ENCODE peak calls at places on chromosome 20, in four cellular contexts. L is GDM1, V is activated T-cell treated with anti-CD3 and anti-CD28 coated beads for 24 hours, Q is amniotic stem cell. Y is an unnamed sample.

GRCh38 chr20:50788045-50788867 is 6.6 kb upstream of the BCAS4 start:
- DNase-seq in Q (no peak), V (no peak), L (no peak), Y (no peak)

GRCh38 chr20:37808752-37809070 is 94.2 kb upstream of the VSTM2L start:
- DNase-seq in L (no peak), Q (no peak), V (no peak), Y (no peak)

GRCh38 chr20:10247440-10247839 is 28.8 kb downstream of the SNAP25 start:
- DNase-seq in L (no peak), Q (no peak), V (no peak), Y (no peak)

GRCh38 chr20:43963872-43964791 is 49.5 kb downstream of the TOX2 start:
- DNase-seq in Q (no peak), V (no peak), L (no peak), Y (no peak)

GRCh38 chr20:40970218-40970617 is 58.4 kb upstream of the TOP1 start:
- DNase-seq in L (no peak), Q (no peak), V (no peak), Y (no peak)

GRCh38 chr20:50587291-50587961 is 77.2 kb downstream of the PTPN1 start:
- DNase-seq in Q (no peak), L (no peak), V (no peak), Y (no peak)

GRCh38 chr20:59305898-59306640 is 5.7 kb downstream of the EDN3 start:
- DNase-seq in L (no peak), V (no peak), Q (no peak), Y (no peak)

GRCh38 chr20:23082846-23083552 is 3.1 kb downstream of the CD93 start:
- DNase-seq in L (no peak), Q (no peak), V (no peak), Y (no peak)

GRCh38 chr20:2750343-2751251 is 49.8 kb downstream of the CPXM1 start:
- DNase-seq in L (no peak), Q (no peak), V (no peak), Y (no peak)

GRCh38 chr20:325043-325888 is at the start of gene SOX12:
- DNase-seq in L (peak), V (peak), Q (peak), Y (peak)

GRCh38 chr20:35269055-35269781 is 8.7 kb downstream of the MMP24OS start:
- DNase-seq in Q (no peak), V (no peak), L (peak), Y (no peak)

GRCh38 chr20:38073307-38074010 is 39.9 kb downstream of the RPRD1B start:
- DNase-seq in Q (peak), L (no peak), V (no peak), Y (no peak)

GRCh38 chr20:39069976-39070375 is 107.8 kb downstream of the DHX35 start:
- DNase-seq in Q (no peak), V (no peak), L (no peak), Y (no peak)

GRCh38 chr20:29873946-29874345 is 1383.5 kb upstream of the DEFB115 start:
- DNase-seq in Q (no peak), L (no peak), V (no peak), Y (no peak)

GRCh38 chr20:58174708-58175287 is 53.7 kb downstream of the ANKRD60 start:
- DNase-seq in Q (no peak), L (no peak), V (no peak), Y (no peak)

GRCh38 chr20:23187759-23188158 is 101.6 kb upstream of the CD93 start:
- DNase-seq in Q (no peak), V (no peak), L (no peak), Y (no peak)

GRCh38 chr20:50658804-50659380 is 32.5 kb downstream of the RIPOR3 start:
- DNase-seq in L (no peak), V (no peak), Q (no peak), Y (no peak)

GRCh38 chr20:1292620-1293019 is 26.5 kb downstream of the SNPH start:
- DNase-seq in L (no peak), V (no peak), Q (no peak), Y (no peak)

GRCh38 chr20:23396961-23397620 is 24.2 kb downstream of the NAPB start:
- DNase-seq in V (no peak), Q (no peak), L (no peak), Y (no peak)

GRCh38 chr20:42024653-42025052 is 406.5 kb upstream of the CHD6 start:
- DNase-seq in L (no peak), Q (no peak), V (no peak), Y (no peak)

GRCh38 chr20:59770270-59770669 is 163.2 kb downstream of the SYCP2 start:
- DNase-seq in Q (no peak), L (no peak), V (no peak), Y (no peak)

GRCh38 chr20:9660236-9660868 is 146.0 kb downstream of the LAMP5 start:
- DNase-seq in L (no peak), Q (no peak), V (no peak), Y (no peak)

GRCh38 chr20:57502331-57502700 is 22.6 kb downstream of the CTCFL start:
- DNase-seq in L (no peak), V (no peak), Q (no peak), Y (no peak)

GRCh38 chr20:24863356-24863755 is 85.7 kb upstream of the CST7 start:
- DNase-seq in V (no peak), L (no peak), Q (peak), Y (no peak)

GRCh38 chr20:52047811-52048302 is 143.7 kb downstream of the ZFP64 start:
- DNase-seq in L (no peak), Q (no peak), V (peak), Y (peak)

GRCh38 chr20:33963756-33964155 is 30.0 kb upstream of the RALY start:
- DNase-seq in V (no peak), Q (no peak), L (no peak), Y (no peak)

GRCh38 chr20:53346266-53346665 is 247.4 kb downstream of the ZNF217 start:
- DNase-seq in Q (no peak), V (no peak), L (no peak), Y (no peak)

GRCh38 chr20:51284161-51284560 is 258.4 kb downstream of the NFATC2 start:
- DNase-seq in Q (no peak), L (no peak), V (no peak), Y (no peak)

GRCh38 chr20:21134883-21135493 is 9.1 kb downstream of the KIZ start:
- DNase-seq in V (no peak), Q (no peak), L (no peak), Y (no peak)

GRCh38 chr20:42125426-42125825 is 507.2 kb upstream of the CHD6 start:
- DNase-seq in Q (no peak), V (no peak), L (no peak), Y (no peak)

GRCh38 chr20:61951695-61952533 is 113.8 kb downstream of the TAF4 start:
- DNase-seq in V (no peak), L (no peak), Q (no peak), Y (no peak)

GRCh38 chr20:37220796-37221195 is 40.8 kb downstream of the GHRH start:
- DNase-seq in L (no peak), V (no peak), Q (no peak), Y (no peak)

GRCh38 chr20:23349338-23350006 is 1.1 kb upstream of the NXT1 start:
- DNase-seq in L (no peak), Q (no peak), V (no peak), Y (no peak)

GRCh38 chr20:49825521-49826033 is 12.9 kb downstream of the SLC9A8 start:
- DNase-seq in V (no peak), L (no peak), Q (no peak), Y (no peak)

GRCh38 chr20:23631226-23631822 is 6.4 kb downstream of the CST3 start:
- DNase-seq in V (no peak), L (no peak), Q (no peak), Y (no peak)

GRCh38 chr20:10131612-10132345 is 86.9 kb upstream of the SNAP25 start:
- DNase-seq in V (no peak), L (no peak), Q (no peak), Y (no peak)

GRCh38 chr20:2930538-2930937 is 57.3 kb downstream of the PTPRA start:
- DNase-seq in Q (no peak), V (no peak), L (no peak), Y (no peak)

GRCh38 chr20:9220874-9221547 is 152.1 kb downstream of the PLCB4 start:
- DNase-seq in Q (no peak), L (no peak), V (no peak), Y (no peak)